ENCODE peak calls at places on chromosomes 2 and 18, in ten cellular contexts. D is H9; I is colonic mucosa; Z is MM.1S; M is CD4-positive, alpha-beta T cell; X is transverse colon; N is neural progenitor cell; F is breast epithelium; V is RWPE1; C is cardiac muscle cell. L is an unnamed sample.

GRCh38 chr2:231934441-231935206 is 8.4 kb upstream of the NPPC start:
- DNase-seq in D (no peak), I (no peak), Z (no peak), M (no peak), X (no peak), N (no peak), F (peak; percentile 7), V (no peak), C (no peak), L (no peak)

GRCh38 chr2:173075781-173076556 is at the start of gene MAP3K20:
- DNase-seq in D (peak; percentile 48), I (peak; percentile 75), Z (peak; percentile 50), M (peak; percentile 6), X (peak; percentile 70), N (peak; percentile 76), F (peak; percentile 70), V (peak; percentile 37), C (peak; percentile 78), L (peak; percentile 41)

GRCh38 chr2:54838585-54839035 is 115.1 kb downstream of the EML6 start:
- DNase-seq in D (peak; percentile 66), I (peak; percentile 73), Z (peak; percentile 68), M (peak; percentile 56), X (peak; percentile 67), N (peak; percentile 71), F (peak; percentile 30), V (peak; percentile 60), C (peak; percentile 84), L (peak; percentile 51)

GRCh38 chr2:205358351-205358815 is 323.9 kb upstream of the NRP2 start:
- DNase-seq in D (no peak), I (no peak), Z (no peak), M (no peak), X (no peak), N (peak; percentile 16), F (no peak), V (peak; percentile 7), C (peak; percentile 34), L (peak; percentile 59)

GRCh38 chr2:237885931-237886701 is 26.7 kb downstream of the RAMP1 start:
- DNase-seq in D (peak; percentile 27), I (no peak), Z (no peak), M (no peak), X (peak; percentile 72), N (no peak), F (no peak), V (no peak), C (peak; percentile 76), L (no peak)

GRCh38 chr2:238916176-238916874 is 68.4 kb downstream of the TWIST2 start:
- DNase-seq in D (no peak), I (no peak), Z (no peak), M (no peak), X (no peak), N (no peak), F (no peak), V (no peak), C (no peak), L (no peak)

GRCh38 chr2:1715184-1716012 is 28.9 kb downstream of the PXDN start:
- DNase-seq in D (no peak), I (no peak), Z (no peak), M (no peak), X (no peak), N (no peak), F (no peak), V (no peak), C (peak; percentile 52), L (no peak)

GRCh38 chr2:46275995-46276394 is 21.2 kb upstream of the EPAS1 start:
- DNase-seq in D (peak; percentile 85), I (peak; percentile 44), Z (no peak), M (no peak), X (peak; percentile 31), N (peak; percentile 33), F (no peak), V (no peak), C (peak; percentile 76), L (no peak)

GRCh38 chr2:38599706-38600105 is 3.0 kb downstream of the HNRNPLL start:
- DNase-seq in D (no peak), I (no peak), Z (no peak), M (no peak), X (no peak), N (no peak), F (no peak), V (no peak), C (peak; percentile 25), L (no peak)
- H3K27ac ChIP-seq in D (no peak overlapping the region), I (no peak overlapping the region), Z (no peak overlapping the region), M (no peak overlapping the region), X (peak overlapping the region; percentile 97), N (no peak overlapping the region), F (no peak overlapping the region), V (no peak overlapping the region), C (peak overlapping the region; percentile 94), L (no peak overlapping the region)

GRCh38 chr2:43402002-43402401 is 175.6 kb upstream of the ZFP36L2 start:
- DNase-seq in D (no peak), I (no peak), Z (peak; percentile 91), M (no peak), X (peak; percentile 13), N (no peak), F (no peak), V (no peak), C (no peak), L (no peak)

GRCh38 chr2:43399515-43400245 is 173.3 kb upstream of the ZFP36L2 start:
- DNase-seq in D (no peak), I (no peak), Z (no peak), M (no peak), X (no peak), N (no peak), F (no peak), V (peak; percentile 13), C (peak; percentile 76), L (no peak)

GRCh38 chr2:43405829-43406228 is 179.4 kb upstream of the ZFP36L2 start:
- DNase-seq in D (no peak), I (no peak), Z (peak; percentile 32), M (no peak), X (no peak), N (no peak), F (no peak), V (no peak), C (no peak), L (no peak)

GRCh38 chr2:43400508-43400907 is 174.1 kb upstream of the ZFP36L2 start:
- DNase-seq in D (no peak), I (no peak), Z (no peak), M (no peak), X (no peak), N (no peak), F (no peak), V (no peak), C (no peak), L (no peak)

DNA sequence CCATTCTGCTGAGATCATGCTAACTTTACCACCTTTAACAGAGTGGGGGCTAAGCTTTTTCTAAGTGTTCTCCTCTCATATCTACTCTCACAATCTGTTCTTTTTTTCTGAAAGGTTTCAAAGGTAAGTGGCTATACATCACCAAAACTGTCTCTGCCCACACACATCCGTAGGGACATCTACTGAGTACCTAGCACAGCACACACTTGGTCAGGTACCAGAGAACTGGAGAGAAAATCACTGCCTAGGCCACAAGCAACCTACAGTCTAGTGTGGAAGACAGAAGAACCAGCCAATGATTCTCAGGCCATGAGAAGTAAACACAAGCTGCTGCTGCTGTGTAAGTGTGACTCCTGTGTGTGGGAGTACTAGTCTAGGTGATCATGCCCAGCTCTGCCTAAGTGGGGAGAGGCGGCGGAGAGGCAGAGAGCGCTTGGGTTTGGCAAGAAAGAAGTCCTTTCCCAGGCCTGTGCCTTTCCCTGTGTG is 176.1 kb upstream of the ZFP36L2 start:
- DNase-seq in D (no peak), I (no peak), Z (peak; percentile 28), M (no peak), X (no peak), N (no peak), F (no peak), V (no peak), C (no peak), L (no peak)
- H3K27ac ChIP-seq in D (no peak overlapping the region), I (no peak overlapping the region), Z (peak overlapping the region; percentile 75), M (no peak overlapping the region), X (no peak overlapping the region), N (no peak overlapping the region), F (peak overlapping the region; percentile 50), V (no peak overlapping the region), C (no peak overlapping the region), L (no peak overlapping the region)

DNA sequence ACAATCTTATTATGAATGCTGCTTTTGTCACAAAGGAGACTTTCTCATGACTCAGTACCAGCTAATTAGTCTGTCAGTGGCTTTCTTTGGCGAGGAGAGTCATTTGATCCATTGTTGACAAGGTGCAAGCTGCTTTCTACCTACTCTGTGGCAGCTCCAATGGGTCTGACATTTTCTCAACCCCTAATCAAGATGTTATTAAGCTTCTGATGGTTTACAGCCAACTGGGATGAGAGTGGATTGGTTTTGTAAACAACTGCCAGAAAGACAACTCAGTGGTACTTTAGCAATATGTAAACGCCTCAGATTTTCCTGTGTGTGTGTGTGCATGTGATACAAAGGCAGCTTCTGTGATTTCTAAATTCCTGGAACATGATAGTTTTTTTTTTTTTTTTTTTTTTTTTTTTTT is 8.2 kb upstream of the CLIP4 start:
- DNase-seq in D (no peak), I (no peak), Z (no peak), M (no peak), X (no peak), N (peak; percentile 36), F (no peak), V (no peak), C (peak; percentile 52), L (no peak)
- H3K27ac ChIP-seq in D (no peak overlapping the region), I (no peak overlapping the region), Z (no peak overlapping the region), M (no peak overlapping the region), X (no peak overlapping the region), N (no peak overlapping the region), F (peak overlapping the region; percentile 57), V (no peak overlapping the region), C (no peak overlapping the region), L (peak overlapping the region; percentile 73)

GRCh38 chr18:55414475-55414874 is 173.5 kb downstream of the TCF4 start:
- DNase-seq in D (no peak), I (no peak), Z (no peak), M (no peak), X (no peak), N (no peak), F (no peak), V (no peak), C (no peak), L (no peak)

GRCh38 chr18:55415258-55415871 is 172.6 kb downstream of the TCF4 start:
- DNase-seq in D (peak; percentile 75), I (peak; percentile 82), Z (peak; percentile 77), M (peak; percentile 67), X (peak; percentile 82), N (peak; percentile 90), F (peak; percentile 61), V (peak; percentile 24), C (peak; percentile 92), L (peak; percentile 47)

GRCh38 chr18:55416791-55417190 is 171.2 kb downstream of the TCF4 start:
- DNase-seq in D (no peak), I (no peak), Z (no peak), M (no peak), X (no peak), N (no peak), F (no peak), V (no peak), C (no peak), L (no peak)

GRCh38 chr18:55418439-55418838 is 169.6 kb downstream of the TCF4 start:
- DNase-seq in D (no peak), I (no peak), Z (no peak), M (no peak), X (no peak), N (no peak), F (no peak), V (no peak), C (no peak), L (no peak)

DNA sequence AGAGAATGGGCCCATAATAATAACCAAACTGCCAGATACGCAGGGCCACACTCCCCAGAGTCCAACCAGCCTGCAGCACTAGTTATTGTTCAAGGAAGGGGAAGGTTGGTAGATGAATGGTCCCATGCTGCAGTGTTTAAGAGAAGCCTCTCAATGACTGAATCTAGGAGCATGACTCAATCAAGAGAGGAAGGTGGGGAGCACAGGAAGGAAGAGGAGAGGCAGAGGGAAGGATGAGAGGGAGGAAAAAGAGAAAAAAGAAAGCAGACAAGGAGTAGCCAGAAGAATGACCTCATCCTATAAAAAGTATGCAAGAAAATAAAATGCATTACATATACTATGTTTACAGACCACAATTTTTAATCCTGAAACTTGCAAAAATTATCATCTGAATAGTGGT is 174.5 kb downstream of the TCF4 start:
- DNase-seq in D (no peak), I (no peak), Z (no peak), M (no peak), X (no peak), N (no peak), F (no peak), V (no peak), C (no peak), L (no peak)
- H3K27ac ChIP-seq in D (no peak overlapping the region), I (no peak overlapping the region), Z (no peak overlapping the region), M (no peak overlapping the region), X (no peak overlapping the region), N (no peak overlapping the region), F (no peak overlapping the region), V (no peak overlapping the region), C (no peak overlapping the region), L (no peak overlapping the region)